ENCODE peak calls at places on chromosome 6, in six cellular contexts. J, B, W, U, P and M are unnamed samples.

GRCh38 chr6:28212510-28213212 is 12.4 kb upstream of the ZSCAN9 start:
- DNase-seq in W (peak), B (peak), P (peak), U (peak), J (peak), M (peak)

GRCh38 chr6:153526479-153526878 is 395.4 kb upstream of the RGS17 start:
- DNase-seq in U (no peak), B (no peak), P (no peak), W (no peak), J (no peak), M (no peak)

GRCh38 chr6:129863664-129864063 is 2.5 kb upstream of the TMEM244 start:
- DNase-seq in W (no peak), B (peak), J (no peak), U (no peak), P (no peak), M (no peak)

GRCh38 chr6:112879920-112880413 is 532.8 kb downstream of the RFPL4B start:
- DNase-seq in U (no peak), P (no peak), W (peak), J (peak), B (no peak), M (no peak)

GRCh38 chr6:144265061-144265357 is 20.1 kb upstream of the UTRN start:
- DNase-seq in B (no peak), P (no peak), W (no peak), U (no peak), J (peak), M (no peak)

GRCh38 chr6:141580988-141581387 is 551.7 kb upstream of the GJE1 start:
- DNase-seq in B (no peak), W (no peak), U (no peak), J (no peak), P (no peak), M (no peak)

GRCh38 chr6:56021943-56022342 is 146.6 kb upstream of the BMP5 start:
- DNase-seq in P (no peak), B (no peak), W (no peak), U (no peak), J (no peak), M (peak)

GRCh38 chr6:6610031-6610591 is 21.6 kb downstream of the LY86 start:
- DNase-seq in B (no peak), P (no peak), J (no peak), W (no peak), U (peak), M (no peak)

GRCh38 chr6:7389162-7389450 is 436 bp downstream of the CAGE1 start:
- DNase-seq in P (no peak), J (no peak), B (no peak), U (no peak), W (no peak), M (peak)

GRCh38 chr6:2448826-2449571 is 203.6 kb upstream of the GMDS start:
- DNase-seq in J (peak), B (peak), W (no peak), U (no peak), P (peak), M (peak)

GRCh38 chr6:27890351-27891299 is 21.6 kb downstream of the OR2B2 start:
- DNase-seq in U (peak), W (peak), P (peak), B (peak), J (no peak), M (peak)

GRCh38 chr6:138765896-138766487 is 7.6 kb upstream of the CCDC28A start:
- DNase-seq in J (peak), B (peak), P (peak), W (no peak), U (no peak), M (peak)

GRCh38 chr6:108800510-108800909 is 47.7 kb upstream of the ARMC2 start:
- DNase-seq in W (no peak), P (no peak), U (no peak), B (no peak), J (no peak), M (no peak)

GRCh38 chr6:17705428-17705777 is 1.3 kb downstream of the NUP153 start:
- DNase-seq in B (peak), J (peak), W (no peak), U (no peak), P (peak), M (peak)

GRCh38 chr6:154134471-154135147 is 95.6 kb downstream of the OPRM1 start:
- DNase-seq in B (no peak), J (no peak), W (no peak), U (no peak), P (no peak), M (no peak)

GRCh38 chr6:138404666-138405337 is 779 bp downstream of the HEBP2 start:
- DNase-seq in W (peak), B (no peak), P (no peak), J (no peak), U (no peak), M (no peak)

GRCh38 chr6:72212686-72213085 is 326.3 kb downstream of the RIMS1 start:
- DNase-seq in B (no peak), U (no peak), J (no peak), P (no peak), W (no peak), M (no peak)

GRCh38 chr6:130215526-130215925 is 7.2 kb downstream of the SAMD3 start:
- DNase-seq in W (no peak), J (no peak), B (no peak), U (no peak), P (no peak), M (no peak)

GRCh38 chr6:84576029-84576428 is 188.4 kb downstream of the TBX18 start:
- DNase-seq in W (no peak), J (no peak), U (no peak), P (no peak), B (no peak), M (no peak)

GRCh38 chr6:84582997-84583396 is 181.4 kb downstream of the TBX18 start:
- DNase-seq in P (no peak), B (no peak), W (no peak), J (no peak), U (no peak), M (no peak)

GRCh38 chr6:84579404-84579803 is 185.0 kb downstream of the TBX18 start:
- DNase-seq in J (no peak), W (no peak), U (no peak), B (no peak), P (no peak), M (no peak)

GRCh38 chr6:84583784-84584183 is 180.6 kb downstream of the TBX18 start:
- DNase-seq in U (no peak), W (no peak), B (no peak), P (no peak), J (no peak), M (no peak)

DNA sequence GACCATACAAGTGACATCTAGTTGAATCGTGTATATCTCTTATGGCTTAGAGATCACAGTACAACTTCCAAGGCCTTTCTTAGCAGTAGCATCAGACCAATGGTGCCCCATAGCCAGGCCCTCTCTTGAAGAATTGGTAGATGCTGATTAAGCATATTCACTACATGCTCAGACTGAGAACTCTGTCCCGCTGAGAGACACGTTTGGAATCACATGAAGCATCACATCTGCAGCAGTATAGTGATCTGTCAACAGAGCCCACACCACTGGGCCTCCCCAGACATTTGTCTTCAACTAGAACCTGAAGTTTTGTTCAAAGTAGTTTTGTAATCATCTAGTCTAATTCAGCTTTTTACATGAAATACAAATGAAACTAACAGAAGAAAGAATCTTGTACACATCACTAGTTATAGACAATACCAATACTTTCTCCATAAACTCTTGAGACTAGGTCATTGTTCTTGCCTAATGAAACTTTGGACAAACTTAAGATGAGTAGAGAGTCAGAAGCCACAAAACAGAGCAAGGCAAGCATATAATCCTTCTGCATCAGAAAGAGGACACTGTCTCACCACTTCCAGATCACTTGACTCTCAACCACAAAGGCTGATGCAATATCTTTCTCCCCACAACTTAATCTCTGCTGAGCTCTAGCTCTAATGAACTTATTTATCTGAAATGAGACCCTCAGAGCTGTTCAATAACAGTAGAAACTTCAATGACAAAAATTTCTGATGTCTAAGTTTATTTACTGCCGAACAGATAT is 182.7 kb downstream of the TBX18 start:
- DNase-seq in B (no peak), P (no peak), W (no peak), U (no peak), J (no peak), M (no peak)
- TF ChIP-seq JUND in B (no peak), P (no peak), W (no peak), U (no peak), J (no peak), M (no peak)

DNA sequence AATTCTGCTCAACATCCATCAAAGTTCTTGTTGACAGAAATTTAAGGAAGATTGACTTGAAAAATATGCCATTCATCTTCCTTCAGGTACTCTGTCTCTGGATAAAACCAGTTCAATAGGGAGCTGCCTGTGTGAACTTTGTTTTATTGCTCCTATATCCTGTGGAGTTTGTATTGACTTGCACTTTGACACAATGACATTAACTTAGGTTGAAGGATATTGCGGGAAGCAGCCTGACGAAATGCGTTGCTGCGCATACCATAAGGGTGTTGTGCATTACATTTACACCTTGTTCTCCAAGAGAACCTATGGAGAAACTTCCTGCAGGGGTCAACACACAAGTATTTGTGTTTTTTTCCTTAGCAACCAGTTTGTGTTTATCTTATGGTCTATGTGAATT is 185.4 kb upstream of the GRIK2 start:
- DNase-seq in U (no peak), P (no peak), B (no peak), J (no peak), W (no peak), M (no peak)
- TF ChIP-seq JUND in U (no peak), P (no peak), B (no peak), J (no peak), W (no peak), M (no peak)

GRCh38 chr6:150765457-150765764 is 100.1 kb upstream of the MTHFD1L start:
- DNase-seq in P (no peak), B (no peak), J (no peak), W (no peak), U (peak), M (no peak)
- TF ChIP-seq JUND in P (no peak), B (no peak), J (no peak), W (no peak), U (no peak), M (no peak)

GRCh38 chr6:82954351-82954750 is 111.3 kb downstream of the UBE3D start:
- DNase-seq in W (no peak), P (no peak), B (no peak), U (no peak), J (no peak), M (no peak)
- TF ChIP-seq JUND in W (no peak), P (peak), B (no peak), U (no peak), J (no peak), M (no peak)

DNA sequence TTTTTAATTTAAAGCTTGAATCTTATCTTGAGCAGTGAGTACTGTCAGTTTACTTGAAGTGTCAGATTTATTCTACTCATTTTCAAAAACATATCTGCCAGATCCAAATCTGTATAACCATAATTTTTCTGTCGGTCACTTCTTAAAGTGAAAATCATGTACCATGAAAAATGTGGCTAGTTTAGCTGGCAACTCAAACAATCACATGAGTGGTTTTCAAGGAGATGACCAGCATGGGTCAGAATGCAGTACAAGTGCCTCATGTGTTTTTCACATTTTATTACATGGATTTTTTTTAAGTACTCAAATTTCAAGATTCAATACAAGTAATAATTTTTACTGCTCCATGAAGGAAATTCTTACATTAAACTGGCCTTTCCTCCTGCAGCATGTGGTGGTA is 11.0 kb upstream of the SAMD5 start:
- DNase-seq in J (no peak), B (no peak), P (no peak), U (no peak), W (no peak), M (no peak)
- TF ChIP-seq JUND in J (no peak), B (no peak), P (no peak), U (no peak), W (no peak), M (no peak)

GRCh38 chr6:64477311-64477850 is 841.8 kb downstream of the PHF3 start:
- DNase-seq in J (no peak), B (no peak), W (no peak), P (no peak), U (no peak), M (no peak)
- TF ChIP-seq JUND in J (no peak), B (no peak), W (no peak), P (no peak), U (no peak), M (no peak)

GRCh38 chr6:121504227-121504626 is 68.8 kb downstream of the GJA1 start:
- DNase-seq in W (no peak), U (no peak), P (no peak), J (no peak), B (no peak), M (no peak)
- TF ChIP-seq JUND in W (no peak), U (no peak), P (no peak), J (no peak), B (no peak), M (no peak)

GRCh38 chr6:169988769-169989550 is 237.5 kb downstream of the ERMARD start:
- DNase-seq in J (no peak), B (no peak), W (no peak), P (no peak), U (no peak), M (no peak)

GRCh38 chr6:169984181-169985120 is 233.0 kb downstream of the ERMARD start:
- DNase-seq in B (no peak), W (no peak), J (no peak), U (no peak), P (no peak), M (no peak)

GRCh38 chr6:169986171-169986847 is 234.9 kb downstream of the ERMARD start:
- DNase-seq in J (no peak), B (no peak), U (no peak), P (no peak), W (no peak), M (no peak)

GRCh38 chr6:169985121-169986015 is 233.9 kb downstream of the ERMARD start:
- DNase-seq in U (no peak), P (no peak), B (no peak), W (no peak), J (no peak), M (no peak)

GRCh38 chr6:169986848-169987498 is 235.6 kb downstream of the ERMARD start:
- DNase-seq in P (no peak), B (no peak), U (no peak), W (no peak), J (no peak), M (no peak)
- TF ChIP-seq JUND in P (no peak), B (no peak), U (no peak), W (no peak), J (no peak), M (no peak)

DNA sequence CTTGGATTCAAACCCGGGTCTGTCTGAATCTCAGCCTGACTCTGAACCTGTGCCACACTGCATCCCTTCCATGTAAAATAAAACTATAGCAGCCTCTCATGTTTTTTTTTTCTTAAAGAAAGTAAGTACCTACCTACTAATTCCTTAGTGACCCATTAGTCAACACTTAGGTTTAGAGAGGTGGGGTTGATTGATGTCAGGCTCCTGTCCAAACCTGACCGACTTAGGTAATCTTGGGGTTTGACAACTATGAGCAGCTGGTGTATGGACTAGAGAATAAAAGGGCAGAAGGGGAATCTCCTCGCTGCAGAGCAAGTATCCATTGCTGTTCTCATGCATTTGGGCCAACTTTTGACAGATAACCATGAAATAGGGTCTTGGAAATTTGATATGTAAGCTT is 6.5 kb downstream of the NKAIN2 start:
- DNase-seq in U (no peak), W (no peak), B (no peak), J (no peak), P (no peak), M (no peak)
- TF ChIP-seq JUND in U (no peak), W (no peak), B (no peak), J (no peak), P (no peak), M (no peak)

DNA sequence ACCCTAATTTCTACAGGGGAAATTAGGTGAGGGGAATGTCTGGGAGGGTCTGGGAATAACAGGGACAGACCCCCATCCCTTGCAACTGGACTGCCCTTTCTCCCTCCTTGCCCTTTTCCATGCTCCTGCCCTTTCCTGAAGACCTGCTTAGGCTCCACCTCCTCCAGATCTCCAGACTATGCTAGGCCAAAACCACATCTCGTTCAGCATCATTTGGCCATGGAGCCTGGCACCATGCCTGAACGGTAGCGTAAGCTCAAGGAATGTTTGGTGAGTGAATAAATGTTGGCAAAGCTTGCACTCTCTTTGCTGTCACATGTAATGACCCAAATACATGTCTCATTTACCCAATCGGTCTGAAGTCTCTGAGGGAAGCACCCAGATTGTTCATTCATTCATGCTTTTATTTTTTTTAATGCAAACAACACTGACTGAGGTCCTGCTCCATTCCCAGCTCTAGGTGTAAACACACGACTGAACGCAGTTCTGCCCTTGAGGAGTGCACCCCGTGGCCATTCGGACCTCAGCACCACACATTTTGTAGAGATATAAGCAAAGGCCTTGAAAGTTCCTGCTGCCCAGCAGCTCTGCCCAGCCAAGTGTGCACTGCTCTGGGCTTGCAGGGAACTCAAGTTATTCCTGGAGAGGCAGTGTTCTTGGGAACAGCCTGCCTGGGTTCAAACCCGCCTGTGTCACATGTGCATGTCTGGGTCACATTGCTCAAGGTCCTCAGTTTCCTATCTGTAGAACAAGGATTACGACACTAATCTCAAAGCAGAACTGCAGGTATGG is 1.1 kb upstream of the GRM4 start:
- DNase-seq in W (peak), B (no peak), J (no peak), U (no peak), P (no peak), M (peak)
- TF ChIP-seq JUND in W (no peak), B (no peak), J (no peak), U (no peak), P (no peak), M (no peak)